ENCODE peak calls at places on chromosomes 7 and 10, in five cellular contexts. S, O, L, H and A are unnamed samples.

GRCh38 chr10:74556072-74556705 is 270.2 kb upstream of the KAT6B start:
- DNase-seq in S (no peak), O (no peak), L (no peak), H (no peak), A (no peak)

GRCh38 chr7:35339811-35340210 is 85.9 kb upstream of the TBX20 start:
- DNase-seq in S (no peak), O (no peak), L (no peak), H (no peak), A (no peak)

GRCh38 chr10:124946945-124947344 is 5.0 kb downstream of the ZRANB1 start:
- DNase-seq in S (no peak), O (peak; percentile 4), L (no peak), H (no peak), A (no peak)

GRCh38 chr7:103637080-103637479 is 191.1 kb upstream of the SLC26A5 start:
- DNase-seq in S (no peak), O (no peak), L (no peak), H (no peak), A (no peak)

GRCh38 chr7:5697754-5698487 is 83.5 kb downstream of the RNF216 start:
- DNase-seq in S (no peak), O (peak; percentile 23), L (no peak), H (no peak), A (no peak)

GRCh38 chr7:151392426-151392825 is 17.4 kb downstream of the WDR86 start:
- DNase-seq in S (no peak), O (no peak), L (no peak), H (no peak), A (no peak)

GRCh38 chr10:11581213-11581612 is 30.2 kb downstream of the USP6NL start:
- DNase-seq in S (no peak), O (no peak), L (no peak), H (no peak), A (no peak)

GRCh38 chr10:20202337-20202736 is 386.1 kb downstream of the PLXDC2 start:
- DNase-seq in S (no peak), O (no peak), L (no peak), H (no peak), A (no peak)

GRCh38 chr7:63998549-63998948 is at the start of gene ZNF722:
- DNase-seq in S (no peak), O (no peak), L (no peak), H (no peak), A (no peak)

GRCh38 chr7:106346678-106347217 is 62.0 kb upstream of the NAMPT start:
- DNase-seq in S (peak; percentile 92), O (no peak), L (no peak), H (no peak), A (peak; percentile 96)

GRCh38 chr7:21869785-21870402 is 75.8 kb downstream of the CDCA7L start:
- DNase-seq in S (no peak), O (no peak), L (no peak), H (no peak), A (no peak)

GRCh38 chr10:75211007-75211735 is 575 bp downstream of the VDAC2 start:
- DNase-seq in S (no peak), O (peak; percentile 37), L (peak; percentile 48), H (no peak), A (no peak)

GRCh38 chr10:17106991-17107390 is 22.6 kb downstream of the CUBN start:
- DNase-seq in S (no peak), O (no peak), L (no peak), H (no peak), A (no peak)

GRCh38 chr7:13989138-13989943 is at the start of gene ETV1:
- DNase-seq in S (no peak), O (peak; percentile 86), L (peak; percentile 14), H (peak; percentile 81), A (no peak)

GRCh38 chr7:43117025-43117424 is 4.6 kb downstream of the HECW1 start:
- DNase-seq in S (no peak), O (no peak), L (no peak), H (no peak), A (no peak)

GRCh38 chr7:104950006-104950405 is 64.0 kb upstream of the KMT2E start:
- DNase-seq in S (no peak), O (no peak), L (no peak), H (no peak), A (no peak)

DNA sequence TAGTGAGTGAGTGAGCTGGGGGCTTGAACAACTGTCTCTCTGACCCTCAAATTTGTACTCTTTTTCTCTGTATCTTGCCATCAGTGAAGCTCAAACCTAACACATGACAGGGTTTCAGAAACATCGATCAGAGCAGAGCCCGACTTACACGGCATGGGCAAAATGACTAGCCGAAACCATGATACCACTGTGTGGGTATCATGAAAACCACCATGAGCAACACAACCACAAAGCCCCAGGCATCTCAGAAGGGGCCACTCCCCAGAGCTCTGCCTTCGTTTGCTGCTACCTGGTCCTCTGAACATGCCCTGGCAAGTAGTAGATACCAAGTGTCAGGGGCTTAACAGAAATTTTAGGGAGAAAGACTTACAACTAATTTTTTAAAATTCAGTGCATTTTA is 308.5 kb downstream of the WDR11 start:
- DNase-seq in S (no peak), O (no peak), L (no peak), H (no peak), A (no peak)
- TF ChIP-seq YY1 in S (no peak), O (no peak), L (no peak), H (no peak), A (no peak)

GRCh38 chr10:113488186-113488585 is 64.7 kb upstream of the HABP2 start:
- DNase-seq in S (no peak), O (no peak), L (no peak), H (no peak), A (no peak)

GRCh38 chr10:113486531-113486930 is 66.3 kb upstream of the HABP2 start:
- DNase-seq in S (no peak), O (no peak), L (no peak), H (no peak), A (no peak)

GRCh38 chr10:113484487-113484886 is 68.4 kb upstream of the HABP2 start:
- DNase-seq in S (no peak), O (no peak), L (no peak), H (no peak), A (no peak)

GRCh38 chr10:113487154-113487553 is 65.7 kb upstream of the HABP2 start:
- DNase-seq in S (no peak), O (no peak), L (no peak), H (no peak), A (no peak)

DNA sequence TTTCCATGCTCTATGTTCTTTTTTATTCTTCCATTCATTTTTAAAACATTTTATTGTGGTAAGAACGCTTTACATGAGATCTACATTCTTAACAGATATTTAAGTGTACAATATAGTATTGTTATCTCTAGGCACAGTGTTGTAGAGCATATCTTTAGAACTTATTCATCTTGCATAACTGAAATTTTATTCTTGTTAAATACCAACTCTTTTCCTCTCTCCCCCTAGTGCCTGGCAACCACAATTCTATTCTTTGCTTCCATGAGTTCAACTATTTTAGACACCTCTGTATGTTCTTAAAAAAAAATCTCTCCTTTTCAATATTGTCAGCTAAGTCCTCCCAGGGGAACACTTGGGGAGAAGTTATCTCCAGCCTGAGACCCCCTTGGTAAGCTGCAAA is 67.1 kb upstream of the HABP2 start:
- DNase-seq in S (no peak), O (no peak), L (no peak), H (no peak), A (no peak)
- TF ChIP-seq EZH2 in S (no peak), O (no peak), L (no peak), H (no peak), A (no peak)

DNA sequence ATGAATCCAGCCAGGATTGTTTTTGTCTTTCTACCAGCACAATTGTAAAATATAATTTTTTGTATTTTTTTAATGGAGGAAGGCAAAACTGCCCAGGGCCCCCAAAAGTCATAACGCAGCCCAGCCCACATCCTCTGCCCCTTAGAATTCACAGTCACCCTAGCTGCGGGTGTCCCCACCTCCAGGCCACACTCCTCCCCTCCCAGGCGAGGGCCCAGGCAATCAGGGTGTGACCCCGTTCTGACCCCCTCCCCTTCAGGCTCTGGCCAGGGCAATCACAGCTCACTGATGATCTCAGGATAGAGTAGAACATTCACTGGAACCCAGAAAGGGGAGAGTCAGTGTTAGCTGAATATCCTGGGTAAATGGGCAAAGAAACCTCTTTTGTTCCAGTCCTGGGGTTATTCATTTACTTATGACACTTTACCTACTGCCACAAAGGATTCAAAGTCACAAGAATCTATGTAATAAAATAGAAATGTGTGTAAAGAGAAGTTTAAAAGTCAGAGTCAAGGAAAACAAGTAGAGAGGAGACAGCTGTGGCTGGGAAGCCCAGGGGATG is 92.0 kb upstream of the MACROH2A2 start:
- DNase-seq in S (no peak), O (no peak), L (no peak), H (no peak), A (no peak)
- TF ChIP-seq YY1 in S (no peak), O (no peak), L (no peak), H (no peak), A (no peak)

DNA sequence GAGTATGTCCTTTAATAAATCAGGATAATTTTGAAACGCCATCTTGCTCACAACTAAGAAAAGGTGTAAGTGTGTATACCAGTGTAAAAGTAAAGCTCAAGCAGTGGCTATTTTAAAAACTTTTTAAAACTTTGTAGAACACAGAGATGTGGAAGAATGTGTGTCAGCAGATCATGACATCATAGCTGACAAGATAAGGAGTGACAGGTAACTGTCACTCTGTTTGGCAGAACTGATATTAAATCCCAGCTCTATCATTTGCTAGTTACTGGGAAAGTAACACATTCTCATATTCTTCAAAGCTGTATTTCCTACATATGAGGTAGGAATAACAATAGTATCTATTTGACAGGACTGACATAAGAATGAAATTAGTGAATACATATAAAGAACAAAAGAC is 63.9 kb upstream of the RNF148 start:
- DNase-seq in S (no peak), O (no peak), L (no peak), H (no peak), A (no peak)
- TF ChIP-seq EZH2 in S (no peak), O (no peak), L (no peak), H (no peak), A (no peak)

DNA sequence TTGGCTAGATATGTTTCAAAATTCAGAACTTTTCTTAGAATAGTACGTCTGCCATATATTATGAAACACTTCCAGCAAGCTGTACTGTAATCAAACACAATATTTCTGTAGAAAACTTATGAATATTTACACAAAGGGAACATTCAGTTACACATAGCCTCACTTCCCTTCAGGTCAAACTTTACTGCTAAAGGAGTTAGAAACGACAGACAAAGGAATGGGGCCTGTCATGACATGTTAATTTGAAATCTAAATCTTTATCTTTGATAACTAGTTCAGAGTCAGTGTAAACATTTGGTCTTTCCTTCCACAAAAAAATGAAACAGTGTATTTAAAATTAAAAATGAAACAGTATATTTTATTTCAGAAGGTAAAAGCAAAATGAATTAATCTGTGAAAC is 1.0 kb upstream of the CROT start:
- DNase-seq in S (no peak), O (no peak), L (no peak), H (no peak), A (no peak)
- TF ChIP-seq YY1 in S (no peak), O (no peak), L (no peak), H (no peak), A (no peak)

GRCh38 chr7:76282344-76283253 is 19.9 kb upstream of the HSPB1 start:
- DNase-seq in S (no peak), O (peak; percentile 92), L (no peak), H (peak; percentile 84), A (no peak)
- TF ChIP-seq EZH2 in S (no peak), O (no peak), L (no peak), H (no peak), A (no peak)

DNA sequence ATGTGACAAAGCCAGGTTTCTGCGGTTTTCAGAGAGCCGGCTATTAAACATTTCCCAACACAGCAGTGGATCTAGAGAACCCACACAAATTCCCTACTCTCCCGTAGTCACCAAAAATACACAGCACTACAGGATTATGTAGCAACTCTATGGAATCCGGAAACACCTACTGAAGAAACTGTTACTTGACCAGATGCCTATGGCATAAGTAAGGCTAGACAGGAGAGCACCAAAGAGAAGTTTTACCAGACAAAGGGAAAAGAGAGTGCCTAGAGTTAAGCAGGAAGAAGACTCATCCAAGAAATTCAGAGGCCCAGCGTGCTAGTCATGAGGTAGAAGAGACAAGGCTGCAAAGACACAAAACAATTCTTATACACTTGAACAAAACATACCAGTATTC is 321.1 kb downstream of the PARD3 start:
- DNase-seq in S (no peak), O (no peak), L (no peak), H (no peak), A (no peak)
- TF ChIP-seq YY1 in S (no peak), O (no peak), L (no peak), H (no peak), A (no peak)